ENCODE peak calls at places on chromosomes 6 and 20, in six cellular contexts. F is Peyer's patch; P is spleen; O is IMR-90; C is CD8-positive, alpha-beta T cell; A is heart right ventricle. Y is an unnamed sample. For H3K9me3, the result is how much of the 10 kb centered on the place peaks cover.

GRCh38 chr6:21265264-21266044 is 328.1 kb upstream of the SOX4 start:
- DNase-seq in P (no peak), O (peak), F (no peak), A (no peak), C (no peak), Y (no peak)

GRCh38 chr20:23143986-23144695 is 58.0 kb upstream of the CD93 start:
- DNase-seq in F (no peak), O (no peak), A (no peak), P (no peak), C (no peak), Y (no peak)

GRCh38 chr20:50387996-50388332 is 122.2 kb upstream of the PTPN1 start:
- DNase-seq in O (no peak), P (no peak), F (no peak), A (no peak), C (no peak), Y (no peak)

GRCh38 chr6:12479451-12479850 is 189.3 kb downstream of the EDN1 start:
- DNase-seq in O (no peak), C (no peak), A (no peak), P (no peak), F (no peak), Y (no peak)

GRCh38 chr6:30985490-30985889 is 2.0 kb downstream of the MUC21 start:
- DNase-seq in P (no peak), C (no peak), A (no peak), F (no peak), O (no peak), Y (no peak)

GRCh38 chr20:61205769-61206168 is 46.3 kb upstream of the CDH4 start:
- DNase-seq in F (no peak), O (no peak), A (no peak), C (no peak), P (no peak), Y (no peak)

GRCh38 chr6:143279385-143279784 is 171.1 kb downstream of the ADAT2 start:
- DNase-seq in A (no peak), O (peak), P (no peak), F (no peak), C (no peak), Y (no peak)

GRCh38 chr20:10603971-10604864 is 69.6 kb downstream of the JAG1 start:
- DNase-seq in A (peak), C (no peak), O (peak), P (no peak), F (no peak), Y (peak)

GRCh38 chr6:28544211-28544610 is 18.5 kb downstream of the GPX5 start:
- DNase-seq in P (no peak), O (no peak), C (no peak), A (no peak), F (no peak), Y (no peak)

GRCh38 chr6:113359155-113360140 is 497.7 kb upstream of the MARCKS start:
- DNase-seq in C (no peak), A (peak), P (no peak), F (no peak), O (peak), Y (no peak)

GRCh38 chr6:120211955-120212792 is 862.6 kb upstream of the MAN1A1 start:
- DNase-seq in A (no peak), F (no peak), P (no peak), O (no peak), C (no peak), Y (no peak)

GRCh38 chr20:7272512-7272911 is 505.0 kb downstream of the BMP2 start:
- DNase-seq in P (no peak), C (no peak), A (no peak), F (no peak), O (no peak), Y (no peak)

GRCh38 chr6:151502499-151502898 is 8.7 kb downstream of the CCDC170 start:
- DNase-seq in P (no peak), F (no peak), A (no peak), C (no peak), O (peak), Y (no peak)

GRCh38 chr6:113067612-113068262 is 720.6 kb downstream of the RFPL4B start:
- DNase-seq in C (no peak), P (no peak), F (no peak), O (peak), A (no peak), Y (no peak)

GRCh38 chr6:163707385-163708355 is 293.2 kb downstream of the QKI start:
- DNase-seq in P (no peak), A (no peak), O (no peak), C (no peak), F (no peak), Y (no peak)

GRCh38 chr6:71420693-71421328 is 132.2 kb downstream of the OGFRL1 start:
- DNase-seq in O (peak), A (peak), P (peak), F (peak), C (no peak), Y (peak)

GRCh38 chr6:125824946-125825786 is 34.4 kb downstream of the NCOA7 start:
- DNase-seq in F (no peak), C (no peak), P (no peak), O (no peak), A (no peak), Y (no peak)

GRCh38 chr6:163099621-163100171 is 314.8 kb upstream of the QKI start:
- DNase-seq in O (no peak), A (no peak), P (no peak), F (no peak), C (no peak), Y (no peak)

GRCh38 chr20:44450938-44451450 is 24.7 kb upstream of the TTPAL start:
- DNase-seq in P (no peak), C (no peak), O (no peak), F (no peak), A (no peak), Y (no peak)

GRCh38 chr6:75211920-75212590 is 6.2 kb upstream of the COL12A1 start:
- DNase-seq in A (no peak), F (no peak), P (no peak), O (no peak), C (no peak), Y (no peak)

GRCh38 chr6:155247618-155248017 is 16.2 kb upstream of the CLDN20 start:
- DNase-seq in F (no peak), C (no peak), O (peak), P (no peak), A (no peak), Y (peak)

GRCh38 chr6:56752009-56752408 is 109.3 kb upstream of the DST start:
- DNase-seq in F (no peak), C (no peak), P (no peak), O (peak), A (no peak), Y (no peak)

DNA sequence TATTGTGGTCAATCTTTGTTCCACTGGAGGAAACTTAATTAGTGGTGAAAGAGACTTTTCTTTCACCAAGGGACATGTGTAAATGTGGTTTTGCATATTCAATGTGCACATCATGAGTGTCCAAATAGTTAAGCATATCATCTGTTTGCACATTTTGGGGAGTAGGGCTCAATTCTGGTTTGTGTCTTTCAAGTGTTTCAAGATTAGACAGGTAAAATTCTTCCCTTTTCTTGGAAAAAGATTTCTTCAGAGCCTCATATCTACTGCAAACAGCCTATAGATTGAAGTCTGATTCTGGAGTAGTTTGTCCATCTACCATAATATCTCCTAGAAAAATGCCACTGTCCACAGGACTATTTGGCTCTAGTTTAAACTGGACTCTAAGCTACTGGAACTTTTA is 26.9 kb upstream of the DEFB118 start:
- DNase-seq in A (no peak), O (no peak), F (no peak), P (no peak), C (no peak), Y (no peak)
- H3K9me3 ChIP-seq in A (under half), O (under half), F (under half), P (under half), C (under half), Y (under half)

GRCh38 chr6:82017316-82017715 is 230.2 kb downstream of the IBTK start:
- DNase-seq in A (peak), O (peak), P (no peak), C (no peak), F (no peak), Y (no peak)

GRCh38 chr6:82015043-82015442 is 232.5 kb downstream of the IBTK start:
- DNase-seq in O (no peak), P (no peak), C (no peak), F (no peak), A (no peak), Y (no peak)

GRCh38 chr6:82015526-82015925 is 232.0 kb downstream of the IBTK start:
- DNase-seq in A (no peak), C (no peak), O (no peak), P (no peak), F (no peak), Y (no peak)

GRCh38 chr6:82017773-82018172 is 229.8 kb downstream of the IBTK start:
- DNase-seq in C (no peak), A (no peak), F (no peak), O (no peak), P (no peak), Y (no peak)

DNA sequence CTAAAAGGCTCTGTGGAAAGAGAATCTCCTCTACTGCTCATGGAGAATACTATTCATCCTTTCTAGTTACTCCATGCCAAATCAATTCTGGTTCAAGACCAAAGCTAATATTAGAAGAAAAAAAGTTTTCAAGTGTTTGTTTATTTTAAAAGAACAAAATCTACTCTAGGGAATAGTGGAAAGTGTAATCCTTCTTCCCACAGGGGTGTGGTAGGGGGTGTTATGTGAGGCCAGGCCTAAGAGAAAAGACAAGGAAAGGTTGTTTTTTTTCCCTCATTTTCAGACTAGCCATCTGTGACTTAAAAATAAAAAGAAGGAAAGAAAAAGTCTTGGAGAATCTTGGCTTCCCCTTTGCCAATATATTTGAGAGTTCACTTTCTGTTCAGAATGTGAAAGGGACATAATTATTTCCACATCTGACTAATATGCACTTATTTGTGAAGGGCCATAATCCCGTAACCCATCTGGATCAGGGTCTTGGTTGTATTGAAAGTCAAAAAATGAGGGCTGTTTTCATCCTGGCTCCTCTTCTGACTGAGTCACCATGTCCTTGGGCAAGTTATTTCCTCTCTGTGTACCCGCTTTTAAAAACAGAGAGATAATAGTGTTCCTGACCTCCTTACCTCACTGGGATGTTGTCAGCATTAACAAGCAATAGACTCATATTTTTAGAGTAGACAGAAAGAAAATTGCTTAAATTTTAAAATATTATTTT is 233.8 kb downstream of the IBTK start:
- DNase-seq in A (peak), O (peak), C (no peak), F (no peak), P (no peak), Y (no peak)
- H3K27ac ChIP-seq in A (peak), O (no peak), C (no peak), F (no peak), P (no peak), Y (no peak)

GRCh38 chr20:36141310-36141709 is 13.2 kb upstream of the EPB41L1 start:
- DNase-seq in P (no peak), F (no peak), C (no peak), O (no peak), A (no peak), Y (no peak)
- TF ChIP-seq CTCF in P (no peak), F (no peak), C (no peak), O (peak), A (no peak), Y (no peak)

GRCh38 chr20:5315807-5316187 is 957 bp downstream of the PROKR2 start:
- DNase-seq in F (no peak), A (no peak), C (no peak), P (no peak), O (no peak), Y (no peak)

GRCh38 chr20:5316188-5317158 is at the start of gene PROKR2:
- DNase-seq in C (no peak), P (peak), F (no peak), O (no peak), A (no peak), Y (no peak)

GRCh38 chr20:5309971-5310370 is 6.8 kb downstream of the PROKR2 start:
- DNase-seq in F (no peak), P (no peak), A (no peak), C (no peak), O (peak), Y (no peak)

GRCh38 chr20:5313916-5314315 is 2.8 kb downstream of the PROKR2 start:
- DNase-seq in A (no peak), F (no peak), P (no peak), O (no peak), C (no peak), Y (no peak)

DNA sequence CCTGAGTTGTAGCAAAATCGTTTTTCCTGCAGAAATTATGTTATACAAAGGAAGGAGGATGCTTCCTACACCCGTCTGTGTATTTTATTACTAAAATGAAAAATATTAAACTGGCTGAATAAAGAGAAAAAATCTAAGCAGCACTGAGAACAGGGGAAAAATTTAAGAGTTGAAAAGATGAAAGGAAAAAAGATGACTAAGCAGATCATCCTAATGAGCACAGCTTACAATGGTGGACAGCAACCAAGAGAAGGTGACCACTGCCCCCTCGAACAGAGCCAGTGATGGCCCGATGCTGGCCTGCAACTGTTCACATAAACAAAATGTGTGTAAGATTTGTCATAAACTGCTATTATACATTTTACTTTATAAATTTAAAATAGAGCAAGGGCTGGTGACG is 4.2 kb downstream of the PROKR2 start:
- DNase-seq in A (no peak), O (no peak), F (no peak), C (no peak), P (no peak), Y (no peak)
- H3K9me3 ChIP-seq in A (under half), O (under half), F (under half), C (under half), P (under half), Y (under half)

GRCh38 chr6:15441982-15442381 is 196.1 kb downstream of the JARID2 start:
- DNase-seq in O (no peak), C (no peak), F (no peak), P (no peak), A (no peak), Y (no peak)
- H3K27ac ChIP-seq in O (no peak), C (no peak), F (no peak), P (no peak), A (no peak), Y (no peak)

GRCh38 chr20:57264151-57264792 is 2.2 kb downstream of the BMP7 start:
- DNase-seq in O (no peak), P (no peak), A (no peak), C (no peak), F (no peak), Y (no peak)
- TF ChIP-seq CTCF in O (no peak), P (no peak), A (no peak), C (no peak), F (no peak), Y (no peak)

DNA sequence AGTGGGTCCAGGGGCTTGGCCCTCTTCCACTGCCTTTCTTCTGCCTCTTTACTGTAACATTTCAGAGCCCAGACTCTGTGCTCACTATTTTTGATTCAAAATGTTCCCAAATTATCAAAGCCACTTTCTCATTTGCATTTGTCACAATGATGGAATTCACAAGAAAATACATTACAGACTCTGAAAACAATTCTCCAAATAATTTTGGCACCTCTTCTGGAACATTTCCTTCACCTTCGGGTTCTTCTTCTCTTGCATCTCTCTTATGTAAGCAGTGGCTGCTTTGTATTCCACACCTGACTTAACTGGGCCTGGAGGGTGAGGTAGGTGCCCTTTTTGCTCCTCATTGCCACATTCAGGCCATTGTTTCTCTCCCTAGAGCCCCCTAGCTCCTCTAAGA is 30.0 kb downstream of the ZNF184 start:
- DNase-seq in C (no peak), P (no peak), A (no peak), O (no peak), F (no peak), Y (no peak)
- H3K9me3 ChIP-seq in C (under half), P (half or more), A (half or more), O (under half), F (under half), Y (under half)

GRCh38 chr6:111997078-111997862 is 56.6 kb upstream of the CCN6 start:
- DNase-seq in C (peak), O (peak), P (peak), F (peak), A (peak), Y (peak)
- H3K27ac ChIP-seq in C (no peak), O (no peak), P (no peak), F (no peak), A (peak), Y (no peak)